ENCODE peak calls at places on chromosomes 4 and X, in four cellular contexts. C is IMR-90, A is endothelial cell of umbilical vein, K is K562. L is an unnamed sample.

GRCh38 chr4:183261953-183262775 is 57.9 kb downstream of the CLDN22 start:
- DNase-seq in C (peak), A (peak), K (peak), L (peak)

GRCh38 chr4:13917010-13917409 is 289.5 kb upstream of the BOD1L1 start:
- DNase-seq in C (peak), A (no peak), K (no peak), L (no peak)

GRCh38 chr4:25927361-25928040 is 13.5 kb downstream of the SMIM20 start:
- DNase-seq in C (no peak), A (no peak), K (no peak), L (no peak)

GRCh38 chrX:9644335-9644734 is 121.3 kb downstream of the GPR143 start:
- DNase-seq in C (no peak), A (no peak), K (no peak), L (peak)

GRCh38 chr4:183182873-183183725 is 84.0 kb downstream of the WWC2 start:
- DNase-seq in C (peak), A (peak), K (no peak), L (no peak)

GRCh38 chrX:46407036-46407752 is 138.0 kb downstream of the ZNF674 start:
- DNase-seq in C (no peak), A (peak), K (no peak), L (no peak)

GRCh38 chr4:124322234-124322831 is 390.2 kb downstream of the ANKRD50 start:
- DNase-seq in C (peak), A (peak), K (peak), L (no peak)

GRCh38 chr4:3874525-3875110 is 108.4 kb downstream of the ADRA2C start:
- DNase-seq in C (no peak), A (no peak), K (no peak), L (no peak)

GRCh38 chrX:47384502-47384901 is 14.1 kb downstream of the ZNF157 start:
- DNase-seq in C (peak), A (peak), K (peak), L (peak)

GRCh38 chrX:41730101-41730500 is 6.1 kb downstream of the GPR82 start:
- DNase-seq in C (peak), A (no peak), K (no peak), L (no peak)

GRCh38 chr4:20624783-20625364 is 75.4 kb upstream of the PACRGL start:
- DNase-seq in C (peak), A (peak), K (no peak), L (no peak)

GRCh38 chrX:70176938-70177533 is at the start of gene DGAT2L6:
- DNase-seq in C (no peak), A (no peak), K (peak), L (peak)
- TF ChIP-seq FOS in C (no peak), A (no peak), K (no peak), L (no peak)

DNA sequence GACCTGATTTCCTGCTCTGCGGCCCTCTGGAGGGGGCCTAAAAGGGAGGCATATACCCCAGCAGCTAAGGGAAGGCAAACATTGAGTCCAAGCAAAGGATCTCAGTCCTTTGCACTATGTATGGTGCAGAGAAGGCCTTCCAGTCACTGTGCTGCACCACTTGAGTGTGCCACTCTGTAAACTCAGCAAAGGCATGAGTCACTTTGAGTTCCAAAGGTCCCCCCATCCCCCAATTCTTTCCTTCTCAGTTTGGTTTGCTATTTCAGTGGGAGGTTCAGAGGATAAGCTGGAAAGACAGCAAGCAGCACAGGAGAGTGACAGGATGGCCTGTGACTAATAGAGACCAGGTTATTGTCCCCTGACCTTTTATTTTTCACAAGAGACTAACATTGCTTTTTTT is 131.3 kb downstream of the FHDC1 start:
- DNase-seq in C (peak), A (no peak), K (peak), L (no peak)
- TF ChIP-seq FOS in C (peak), A (no peak), K (no peak), L (no peak)

GRCh38 chr4:127623755-127624087 is 9.0 kb upstream of the INTU start:
- DNase-seq in C (peak), A (peak), K (no peak), L (no peak)
- TF ChIP-seq FOS in C (no peak), A (no peak), K (no peak), L (no peak)

GRCh38 chr4:156103306-156103705 is 149.6 kb upstream of the CTSO start:
- DNase-seq in C (no peak), A (no peak), K (no peak), L (no peak)
- TF ChIP-seq FOS in C (no peak), A (no peak), K (no peak), L (no peak)

GRCh38 chr4:154495867-154496266 is 4.3 kb upstream of the DCHS2 start:
- DNase-seq in C (no peak), A (no peak), K (no peak), L (no peak)

GRCh38 chr4:154492288-154492687 is 689 bp upstream of the DCHS2 start:
- DNase-seq in C (no peak), A (no peak), K (no peak), L (no peak)

GRCh38 chr4:154503598-154503997 is 12.0 kb upstream of the DCHS2 start:
- DNase-seq in C (peak), A (peak), K (peak), L (no peak)

GRCh38 chr4:154497901-154498300 is 6.3 kb upstream of the DCHS2 start:
- DNase-seq in C (no peak), A (no peak), K (no peak), L (no peak)
- TF ChIP-seq FOS in C (no peak), A (no peak), K (no peak), L (no peak)

GRCh38 chr4:56978750-56979303 is at the start of gene POLR2B:
- DNase-seq in C (peak), A (peak), K (peak), L (peak)

GRCh38 chr4:56976283-56976877 is 1.0 kb downstream of the NOA1 start:
- DNase-seq in C (no peak), A (peak), K (peak), L (no peak)

GRCh38 chr4:56979674-56980073 is 978 bp downstream of the POLR2B start:
- DNase-seq in C (peak), A (peak), K (no peak), L (no peak)

GRCh38 chr4:56976878-56977320 is 507 bp downstream of the NOA1 start:
- DNase-seq in C (no peak), A (peak), K (peak), L (no peak)

DNA sequence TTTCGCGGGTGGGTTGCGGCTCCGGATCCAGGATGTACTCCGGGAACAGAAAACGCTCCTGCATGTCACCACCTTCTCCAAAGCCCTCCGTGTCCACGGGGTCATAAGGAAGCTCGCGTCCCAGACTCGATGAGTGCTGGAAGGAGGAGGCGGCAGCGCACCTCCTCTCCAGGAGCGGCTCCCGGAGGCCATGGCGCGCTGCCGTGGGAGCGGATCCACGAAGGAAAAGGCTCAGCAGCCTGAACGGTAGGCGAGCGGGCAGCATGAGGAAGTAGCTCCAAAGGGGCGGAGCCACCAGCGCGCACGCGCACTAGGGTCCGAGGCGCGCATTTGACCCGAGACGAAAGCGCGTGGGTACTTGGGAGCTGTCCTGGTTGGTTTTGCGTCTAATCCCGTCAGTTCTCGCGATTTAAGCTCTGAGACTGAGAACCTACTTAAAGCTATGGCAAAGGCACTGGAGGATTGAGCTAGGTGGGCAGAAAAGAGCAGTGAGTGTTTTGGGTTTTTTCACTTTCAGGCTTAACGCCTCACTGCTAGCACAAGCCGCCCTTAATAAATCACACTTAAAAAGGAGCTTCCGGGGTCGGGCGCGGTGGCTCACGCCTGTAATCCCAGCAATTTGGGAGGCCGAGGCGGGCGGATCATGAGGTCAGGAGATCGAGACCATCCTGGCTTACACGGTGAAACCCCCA is at the start of gene NOA1:
- DNase-seq in C (peak), A (peak), K (peak), L (peak)
- TF ChIP-seq FOS in C (no peak), A (no peak), K (no peak), L (no peak)

GRCh38 chr4:30744957-30745640 is 24.9 kb downstream of the PCDH7 start:
- DNase-seq in C (no peak), A (peak), K (no peak), L (no peak)

GRCh38 chr4:30746735-30747134 is 26.6 kb downstream of the PCDH7 start:
- DNase-seq in C (no peak), A (no peak), K (no peak), L (no peak)

GRCh38 chr4:30743897-30744296 is 23.7 kb downstream of the PCDH7 start:
- DNase-seq in C (no peak), A (no peak), K (no peak), L (no peak)

GRCh38 chr4:30744386-30744785 is 24.2 kb downstream of the PCDH7 start:
- DNase-seq in C (no peak), A (no peak), K (no peak), L (no peak)
- TF ChIP-seq FOS in C (no peak), A (no peak), K (no peak), L (no peak)

GRCh38 chr4:112523008-112523440 is 7.0 kb upstream of the NEUROG2 start:
- DNase-seq in C (peak), A (peak), K (peak), L (no peak)

GRCh38 chr4:112523764-112524505 is 8.0 kb upstream of the NEUROG2 start:
- DNase-seq in C (no peak), A (no peak), K (peak), L (no peak)

GRCh38 chr4:112520598-112521122 is 4.7 kb upstream of the NEUROG2 start:
- DNase-seq in C (no peak), A (no peak), K (no peak), L (no peak)

GRCh38 chr4:112521123-112522116 is 5.4 kb upstream of the NEUROG2 start:
- DNase-seq in C (no peak), A (no peak), K (no peak), L (no peak)

GRCh38 chr4:112522389-112522788 is 6.4 kb upstream of the NEUROG2 start:
- DNase-seq in C (no peak), A (no peak), K (no peak), L (no peak)
- TF ChIP-seq FOS in C (no peak), A (no peak), K (no peak), L (no peak)